ENCODE peak calls at places on chromosome 17, in four cellular contexts. X is brain microvascular endothelial cell, A is lower lobe of right lung, H is aorta. J is an unnamed sample.

GRCh38 chr17:31391496-31391949 is at the start of gene RAB11FIP4:
- DNase-seq in X (no peak), A (no peak), H (no peak), J (no peak)

GRCh38 chr17:79036609-79037008 is 12.6 kb downstream of the C1QTNF1 start:
- DNase-seq in X (peak; percentile 54), A (no peak), H (peak; percentile 68), J (no peak)

GRCh38 chr17:45703348-45703747 is 80.8 kb upstream of the CRHR1 start:
- DNase-seq in X (no peak), A (no peak), H (no peak), J (no peak)

GRCh38 chr17:16944334-16945140 is 27.4 kb downstream of the TNFRSF13B start:
- DNase-seq in X (no peak), A (no peak), H (no peak), J (no peak)

GRCh38 chr17:45051060-45051719 is at the start of gene DCAKD:
- DNase-seq in X (peak; percentile 92), A (peak; percentile 97), H (peak; percentile 96), J (peak; percentile 97)

GRCh38 chr17:1871743-1872142 is 41.9 kb downstream of the RPA1 start:
- DNase-seq in X (no peak), A (no peak), H (no peak), J (no peak)

GRCh38 chr17:41739661-41740352 is 5.4 kb upstream of the HAP1 start:
- DNase-seq in X (no peak), A (no peak), H (no peak), J (no peak)

GRCh38 chr17:79082311-79083190 is 7.9 kb downstream of the ENGASE start:
- DNase-seq in X (no peak), A (no peak), H (no peak), J (peak; percentile 82)

GRCh38 chr17:78133971-78134898 is 3.7 kb downstream of the TMC8 start:
- DNase-seq in X (no peak), A (peak; percentile 80), H (peak; percentile 65), J (peak; percentile 80)

GRCh38 chr17:32191306-32191705 is 49.0 kb downstream of the RHOT1 start:
- DNase-seq in X (no peak), A (no peak), H (no peak), J (no peak)

GRCh38 chr17:48995871-48996695 is 1.1 kb upstream of the IGF2BP1 start:
- DNase-seq in X (no peak), A (no peak), H (no peak), J (no peak)

GRCh38 chr17:41873559-41874292 is 8.5 kb upstream of the KLHL11 start:
- DNase-seq in X (no peak), A (no peak), H (no peak), J (peak; percentile 27)

GRCh38 chr17:46994993-46995392 is 15.9 kb upstream of the RPRML start:
- DNase-seq in X (no peak), A (no peak), H (no peak), J (no peak)

GRCh38 chr17:51056813-51057510 is 63.7 kb downstream of the SPAG9 start:
- DNase-seq in X (peak; percentile 94), A (no peak), H (no peak), J (no peak)

GRCh38 chr17:74833501-74834361 is 26.0 kb downstream of the GRIN2C start:
- DNase-seq in X (peak; percentile 22), A (peak; percentile 63), H (peak; percentile 79), J (no peak)

GRCh38 chr17:37259030-37259735 is 116.6 kb upstream of the C17orf78 start:
- DNase-seq in X (peak; percentile 69), A (no peak), H (no peak), J (no peak)

GRCh38 chr17:17052462-17053221 is 10.4 kb downstream of the MPRIP start:
- DNase-seq in X (no peak), A (no peak), H (no peak), J (peak; percentile 58)

GRCh38 chr17:37786481-37786880 is 41.6 kb upstream of the HNF1B start:
- DNase-seq in X (no peak), A (no peak), H (no peak), J (no peak)

DNA sequence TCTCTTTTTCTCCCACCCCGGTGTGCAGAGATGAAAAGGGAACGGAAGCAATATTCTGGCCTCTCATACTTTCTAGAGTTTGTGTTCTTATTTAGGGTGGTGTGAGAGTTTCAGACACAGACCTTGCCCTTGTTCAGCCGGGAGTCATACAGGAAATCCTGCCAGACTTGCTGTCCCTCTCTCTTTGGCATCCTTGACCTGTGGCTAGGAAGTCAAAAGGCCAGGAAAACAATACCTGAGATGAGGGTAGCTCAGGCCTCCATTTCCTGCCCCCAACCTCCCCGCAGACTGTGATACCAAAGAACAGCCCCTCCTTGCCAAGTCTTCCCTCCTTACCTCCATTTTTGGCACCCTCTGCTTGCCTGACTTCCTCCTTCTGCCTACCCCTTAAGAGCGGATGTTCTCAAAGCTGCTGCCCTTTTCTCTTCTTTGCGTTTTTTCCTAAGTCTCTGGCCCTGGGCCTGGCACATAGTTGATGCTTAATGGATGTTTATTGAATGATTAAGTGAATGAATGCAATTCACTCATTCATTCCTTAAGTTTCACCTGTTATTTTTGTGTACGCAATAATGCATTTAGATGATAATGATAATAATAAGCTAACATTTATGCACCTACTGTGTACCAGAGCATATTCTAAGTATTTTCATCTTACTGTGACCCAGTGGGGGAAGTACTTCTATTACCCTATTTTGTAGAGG is 4.6 kb downstream of the CCL5 start:
- DNase-seq in X (no peak), A (no peak), H (no peak), J (no peak)
- H3K27ac ChIP-seq in X (no peak overlapping the region), A (no peak overlapping the region), H (no peak overlapping the region), J (no peak overlapping the region)

GRCh38 chr17:80416940-80417293 is 1.9 kb downstream of the ENDOV start:
- DNase-seq in X (no peak), A (no peak), H (no peak), J (no peak)
- H3K4me3 ChIP-seq in X (no peak overlapping the region), A (no peak overlapping the region), H (no peak overlapping the region), J (no peak overlapping the region)

GRCh38 chr17:57481901-57482300 is 225.6 kb downstream of the MSI2 start:
- DNase-seq in X (peak; percentile 99), A (no peak), H (no peak), J (no peak)
- H3K27ac ChIP-seq in X (peak overlapping the region; percentile 85), A (no peak overlapping the region), H (no peak overlapping the region), J (no peak overlapping the region)

DNA sequence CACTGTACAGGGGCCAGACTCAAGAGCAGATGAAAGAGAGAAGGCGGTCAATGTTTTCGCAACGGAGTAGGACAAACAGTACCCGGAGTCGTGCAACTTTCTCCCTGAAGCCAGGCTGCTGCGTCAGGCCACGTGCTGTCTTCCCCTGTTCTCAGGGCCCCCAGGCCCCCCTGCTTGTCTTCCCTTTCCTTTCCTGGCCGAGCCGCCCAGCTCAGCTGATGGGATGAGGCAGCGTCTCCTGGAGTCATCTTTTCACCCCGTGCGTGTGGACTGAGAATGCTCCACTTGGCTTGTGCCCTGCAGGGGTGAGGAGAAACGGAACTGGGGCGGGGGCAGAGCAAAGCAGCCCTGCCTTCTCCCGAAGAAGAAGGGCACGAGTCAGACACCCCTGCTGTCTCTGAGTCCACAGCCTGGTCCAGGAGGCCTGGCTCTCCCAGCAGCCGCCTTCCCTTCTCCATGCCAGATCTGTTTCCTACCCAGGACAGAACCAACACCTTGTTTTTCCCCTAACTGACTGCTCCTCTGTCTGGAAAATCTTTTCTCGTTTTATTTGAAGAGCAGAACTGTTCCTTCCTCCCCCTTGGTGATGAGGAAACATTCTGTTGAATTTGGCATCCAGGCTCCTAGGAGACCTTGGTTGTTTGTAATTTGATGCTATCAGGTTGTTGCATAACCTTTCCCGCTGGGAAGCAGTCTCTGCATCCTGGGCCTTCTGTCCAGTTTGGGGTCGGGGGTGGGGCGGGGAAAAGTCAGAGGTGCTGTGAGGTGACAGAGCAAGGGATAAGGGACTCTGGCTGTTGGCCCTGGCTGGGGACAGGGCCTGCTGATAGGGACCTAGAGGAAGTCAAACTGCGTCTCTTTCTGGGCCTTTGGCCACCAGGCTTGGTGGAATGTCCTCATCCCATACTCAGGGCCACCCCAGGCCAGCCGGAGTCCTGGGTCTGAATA is 78.8 kb downstream of the WIPI1 start:
- DNase-seq in X (peak; percentile 96), A (peak; percentile 95), H (peak; percentile 94), J (peak; percentile 95)
- H3K4me3 ChIP-seq in X (no peak overlapping the region), A (no peak overlapping the region), H (no peak overlapping the region), J (no peak overlapping the region)

GRCh38 chr17:19787733-19788357 is 39.7 kb upstream of the ALDH3A1 start:
- DNase-seq in X (no peak), A (no peak), H (no peak), J (no peak)
- H3K27ac ChIP-seq in X (no peak overlapping the region), A (no peak overlapping the region), H (no peak overlapping the region), J (no peak overlapping the region)

GRCh38 chr17:57984936-57985674 is 2.9 kb downstream of the VEZF1 start:
- DNase-seq in X (no peak), A (no peak), H (no peak), J (no peak)
- H3K4me3 ChIP-seq in X (no peak overlapping the region), A (no peak overlapping the region), H (no peak overlapping the region), J (peak overlapping the region; percentile 3)